ENCODE peak calls at places on chromosomes 13 and 19, in nine cellular contexts. G is GM06990, Y is suprapubic skin, N is activated B cell treated with CpG ODN at 0.5 μM for 24 hours, K is HFFc6, U is mesothelial cell of epicardium, Q is CD14-positive monocyte, I is fibroblast of lung, D is neural crest cell. V is an unnamed sample.

GRCh38 chr19:49552749-49553148 is 24.9 kb downstream of the RCN3 start:
- DNase-seq in K (no peak), G (no peak), Y (no peak), N (no peak), I (no peak), Q (no peak), U (no peak), D (no peak), V (peak)

GRCh38 chr19:17184381-17184841 is 30.7 kb upstream of the USE1 start:
- DNase-seq in Q (peak), Y (no peak), K (no peak), D (no peak), I (no peak), N (peak), G (no peak), U (no peak), V (peak)

GRCh38 chr19:16445238-16446107 is 26.3 kb downstream of the EPS15L1 start:
- DNase-seq in N (peak), K (peak), Y (no peak), Q (peak), U (no peak), D (no peak), G (peak), I (peak), V (peak)

GRCh38 chr19:39032164-39032918 is at the start of gene FBXO27:
- DNase-seq in K (no peak), Y (peak), N (no peak), I (peak), D (peak), U (peak), Q (no peak), G (peak), V (peak)

GRCh38 chr13:43964698-43965097 is 85.0 kb downstream of the LACC1 start:
- DNase-seq in I (no peak), D (no peak), Y (no peak), G (no peak), U (no peak), K (no peak), N (no peak), Q (no peak), V (no peak)

GRCh38 chr19:14434543-14435319 is 1.6 kb downstream of the PKN1 start:
- DNase-seq in N (no peak), Y (peak), G (no peak), I (peak), K (peak), Q (peak), U (no peak), D (no peak), V (peak)

GRCh38 chr13:109999659-110000533 is 213.5 kb upstream of the IRS2 start:
- DNase-seq in Q (no peak), D (no peak), N (no peak), I (no peak), U (no peak), G (no peak), K (no peak), Y (no peak), V (no peak)

GRCh38 chr13:113862766-113863510 is 938 bp downstream of the GAS6 start:
- DNase-seq in Y (peak), G (no peak), N (peak), D (no peak), U (peak), I (peak), K (no peak), Q (no peak), V (no peak)

GRCh38 chr19:16268676-16269319 is 55.8 kb upstream of the KLF2 start:
- DNase-seq in Y (no peak), G (no peak), U (no peak), I (no peak), D (no peak), N (no peak), Q (no peak), K (no peak), V (peak)

GRCh38 chr19:7871530-7872305 is 2.5 kb downstream of the PRR36 start:
- DNase-seq in U (peak), Y (peak), K (peak), Q (peak), N (peak), D (peak), G (peak), I (peak), V (peak)

GRCh38 chr13:53159439-53159838 is 130.8 kb downstream of the OLFM4 start:
- DNase-seq in Q (no peak), Y (no peak), G (no peak), K (no peak), D (no peak), U (no peak), N (no peak), I (no peak), V (no peak)

GRCh38 chr13:75316427-75316826 is 165.5 kb downstream of the TBC1D4 start:
- DNase-seq in Q (no peak), D (no peak), N (no peak), K (no peak), Y (no peak), G (no peak), I (peak), U (no peak), V (no peak)

GRCh38 chr13:53601181-53601580 is 572.6 kb downstream of the OLFM4 start:
- DNase-seq in D (no peak), K (no peak), U (no peak), Y (no peak), Q (no peak), N (no peak), G (no peak), I (no peak), V (no peak)

GRCh38 chr13:110137677-110138008 is 169.3 kb downstream of the COL4A1 start:
- DNase-seq in Y (no peak), U (no peak), I (no peak), Q (no peak), K (no peak), G (no peak), D (no peak), N (no peak), V (peak)

GRCh38 chr13:48400090-48400694 is 12.7 kb downstream of the LPAR6 start:
- DNase-seq in U (no peak), Q (no peak), K (peak), I (peak), G (no peak), Y (no peak), N (no peak), D (no peak), V (no peak)

GRCh38 chr13:113734099-113734825 is 24.8 kb upstream of the TMEM255B start:
- DNase-seq in Q (no peak), N (no peak), U (no peak), G (no peak), K (no peak), I (no peak), D (no peak), Y (no peak), V (no peak)

GRCh38 chr19:12400618-12401502 is at the start of gene ZNF799:
- DNase-seq in N (peak), D (peak), I (peak), Y (peak), K (peak), Q (peak), U (peak), G (peak), V (peak)

GRCh38 chr13:35763060-35763804 is 286.7 kb upstream of the MAB21L1 start:
- DNase-seq in I (no peak), Y (no peak), N (no peak), K (no peak), Q (no peak), U (no peak), G (no peak), D (no peak), V (no peak)

GRCh38 chr19:10553943-10554381 is 10.3 kb downstream of the ATG4D start:
- DNase-seq in D (no peak), I (no peak), Q (no peak), G (peak), K (no peak), N (peak), Y (no peak), U (no peak), V (peak)

GRCh38 chr13:45718063-45718462 is 15.9 kb downstream of the CBY2 start:
- DNase-seq in Y (no peak), U (no peak), Q (no peak), I (peak), G (no peak), N (no peak), K (peak), D (no peak), V (no peak)

GRCh38 chr13:59962343-59962742 is 201.4 kb downstream of the DIAPH3 start:
- DNase-seq in Y (no peak), N (no peak), I (no peak), G (no peak), K (no peak), D (no peak), Q (no peak), U (no peak), V (no peak)

GRCh38 chr13:33817513-33817842 is 471 bp upstream of the RFC3 start:
- DNase-seq in K (no peak), N (no peak), I (peak), U (no peak), Y (no peak), G (no peak), Q (no peak), D (no peak), V (no peak)

GRCh38 chr13:68257111-68257842 is 1027.1 kb upstream of the PCDH9 start:
- DNase-seq in Y (no peak), Q (no peak), G (no peak), N (no peak), I (no peak), U (no peak), K (no peak), D (no peak), V (no peak)

GRCh38 chr13:68264692-68265091 is 1034.6 kb upstream of the PCDH9 start:
- DNase-seq in K (no peak), G (no peak), Y (no peak), I (no peak), D (no peak), U (no peak), N (no peak), Q (no peak), V (no peak)

GRCh38 chr13:68261105-68261504 is 1031.0 kb upstream of the PCDH9 start:
- DNase-seq in Q (no peak), Y (no peak), K (no peak), N (no peak), G (no peak), U (no peak), D (no peak), I (no peak), V (no peak)
- TF ChIP-seq CTCF in Q (no peak), Y (no peak), K (no peak), N (no peak), G (no peak), U (no peak), D (no peak), I (no peak), V (no peak)

GRCh38 chr13:32266130-32266529 is 49.0 kb downstream of the ZAR1L start:
- DNase-seq in D (no peak), Y (no peak), K (no peak), N (no peak), I (no peak), G (no peak), Q (no peak), U (no peak), V (no peak)
- TF ChIP-seq CTCF in D (no peak), Y (no peak), K (no peak), N (no peak), I (no peak), G (no peak), Q (no peak), U (no peak), V (no peak)

GRCh38 chr19:29675120-29675649 is 9.9 kb downstream of the PLEKHF1 start:
- DNase-seq in D (no peak), N (no peak), Q (no peak), Y (no peak), U (no peak), G (no peak), I (no peak), K (no peak), V (no peak)
- TF ChIP-seq CTCF in D (no peak), N (no peak), Q (no peak), Y (no peak), U (no peak), G (no peak), I (no peak), K (no peak), V (no peak)

GRCh38 chr19:1823539-1824251 is 11.6 kb upstream of the ATP8B3 start:
- DNase-seq in I (no peak), N (no peak), G (no peak), Q (no peak), U (no peak), Y (no peak), K (no peak), D (no peak), V (no peak)
- TF ChIP-seq CTCF in I (no peak), N (no peak), G (no peak), Q (no peak), U (no peak), Y (no peak), K (no peak), D (no peak), V (no peak)

GRCh38 chr13:30395192-30396158 is 26.8 kb upstream of the UBE2L5 start:
- DNase-seq in D (no peak), G (peak), U (no peak), K (peak), Y (peak), I (peak), N (peak), Q (peak), V (peak)

GRCh38 chr13:30398601-30399072 is 23.7 kb upstream of the UBE2L5 start:
- DNase-seq in D (no peak), N (no peak), Y (no peak), I (peak), U (no peak), Q (no peak), K (no peak), G (no peak), V (no peak)

GRCh38 chr13:30396434-30397075 is 25.7 kb upstream of the UBE2L5 start:
- DNase-seq in D (no peak), Q (no peak), I (peak), Y (no peak), K (peak), N (no peak), G (peak), U (no peak), V (no peak)

GRCh38 chr13:30400376-30400775 is 21.9 kb upstream of the UBE2L5 start:
- DNase-seq in N (no peak), D (no peak), U (no peak), Q (no peak), I (no peak), G (no peak), Y (no peak), K (no peak), V (no peak)

GRCh38 chr13:30394798-30395191 is 27.5 kb upstream of the UBE2L5 start:
- DNase-seq in I (no peak), U (no peak), G (peak), Q (no peak), Y (no peak), K (no peak), N (no peak), D (no peak), V (no peak)
- TF ChIP-seq CTCF in I (no peak), U (no peak), G (no peak), Q (no peak), Y (no peak), K (no peak), N (no peak), D (no peak), V (no peak)

GRCh38 chr13:86741762-86742285 is 929.3 kb upstream of the SLITRK5 start:
- DNase-seq in Q (no peak), Y (no peak), I (no peak), D (no peak), G (no peak), K (no peak), U (no peak), N (no peak), V (no peak)
- TF ChIP-seq CTCF in Q (no peak), Y (no peak), I (no peak), D (peak), G (no peak), K (no peak), U (no peak), N (no peak), V (no peak)

DNA sequence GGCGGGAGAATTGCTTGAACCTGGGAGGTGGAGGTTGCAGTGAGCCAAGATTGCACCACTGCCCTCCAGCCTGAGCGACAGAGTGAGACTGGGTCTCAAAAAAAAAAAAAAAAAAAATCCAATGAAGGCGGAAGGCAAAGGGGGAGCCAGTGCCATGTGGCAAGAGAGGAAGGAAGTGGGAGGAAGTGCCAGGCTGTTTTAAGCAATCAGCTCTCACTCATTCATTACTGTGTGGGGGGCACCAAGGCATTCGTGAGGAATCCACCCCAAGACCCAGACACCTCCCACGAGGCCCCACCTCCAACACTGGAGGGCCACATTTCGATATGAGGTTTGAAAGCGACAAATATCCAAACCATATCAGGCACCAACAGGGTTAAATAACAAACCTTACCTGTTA is 7.7 kb upstream of the LRP3 start:
- DNase-seq in D (no peak), K (no peak), G (no peak), I (no peak), Q (no peak), N (no peak), U (no peak), Y (no peak), V (peak)
- TF ChIP-seq CTCF in D (no peak), K (no peak), G (no peak), I (no peak), Q (no peak), N (no peak), U (no peak), Y (no peak), V (no peak)

GRCh38 chr19:36331353-36332228 is 47.4 kb downstream of the ZFP14 start:
- DNase-seq in U (peak), Y (peak), D (peak), N (peak), I (peak), K (peak), Q (peak), G (peak), V (peak)
- TF ChIP-seq CTCF in U (no peak), Y (no peak), D (peak), N (no peak), I (no peak), K (no peak), Q (no peak), G (no peak), V (no peak)